ENCODE peak calls at places on chromosomes 4 and X, in nine cellular contexts. F is GM12891, Q is GM12878, H is breast epithelium, R is suprapubic skin, J is upper lobe of left lung, P is sigmoid colon, B is HCT116, V is prostate gland. Y is an unnamed sample.

GRCh38 chr4:70994069-70994366 is 569 bp downstream of the DCK start:
- DNase-seq in F (no peak), J (peak), V (no peak), R (no peak), H (no peak), B (no peak), Q (no peak), P (no peak), Y (no peak)

GRCh38 chr4:38030023-38030422 is 69.8 kb downstream of the PTTG2 start:
- DNase-seq in F (no peak), J (no peak), P (no peak), V (no peak), R (no peak), Q (no peak), H (no peak), B (no peak), Y (no peak)

GRCh38 chr4:151727365-151727764 is 33.4 kb downstream of the GATB start:
- DNase-seq in Q (no peak), H (no peak), P (no peak), F (no peak), V (no peak), J (no peak), R (no peak), B (no peak), Y (no peak)

GRCh38 chr4:114250439-114250891 is 271.0 kb upstream of the ARSJ start:
- DNase-seq in P (no peak), V (peak), H (no peak), F (no peak), J (no peak), Q (no peak), R (no peak), B (no peak), Y (no peak)

GRCh38 chr4:3613980-3614730 is 81.9 kb upstream of the LRPAP1 start:
- DNase-seq in P (peak), V (no peak), J (no peak), R (peak), H (peak), B (no peak), Q (no peak), F (no peak), Y (no peak)

GRCh38 chrX:107715331-107716044 is 60.1 kb downstream of the TSC22D3 start:
- DNase-seq in Q (no peak), B (no peak), J (no peak), P (no peak), F (no peak), H (no peak), V (no peak), R (peak), Y (no peak)

GRCh38 chr4:53928825-53929224 is 135.6 kb downstream of the CHIC2 start:
- DNase-seq in H (no peak), J (no peak), P (no peak), V (no peak), B (no peak), Q (no peak), R (no peak), F (no peak), Y (no peak)

GRCh38 chr4:1340861-1341260 is 6.1 kb upstream of the UVSSA start:
- DNase-seq in B (no peak), J (no peak), H (no peak), R (no peak), P (no peak), Q (no peak), F (no peak), V (no peak), Y (no peak)

GRCh38 chr4:8394125-8394524 is 46.4 kb downstream of the ACOX3 start:
- DNase-seq in R (peak), F (no peak), J (no peak), H (peak), P (peak), V (peak), B (no peak), Q (no peak), Y (no peak)

GRCh38 chrX:86507337-86507736 is 359.1 kb downstream of the DACH2 start:
- DNase-seq in V (no peak), Q (no peak), P (no peak), F (no peak), H (no peak), R (no peak), B (no peak), J (no peak), Y (no peak)

GRCh38 chrX:119004920-119005524 is 30.6 kb downstream of the LONRF3 start:
- DNase-seq in J (peak), Q (no peak), P (peak), R (no peak), V (peak), B (no peak), F (peak), H (peak), Y (peak)

GRCh38 chr4:36303430-36304137 is 22.2 kb downstream of the DTHD1 start:
- DNase-seq in V (no peak), B (no peak), P (no peak), H (no peak), Q (no peak), R (no peak), J (no peak), F (no peak), Y (no peak)

GRCh38 chr4:23614284-23614892 is 275.5 kb downstream of the PPARGC1A start:
- DNase-seq in V (no peak), P (no peak), R (no peak), B (no peak), F (peak), H (no peak), Q (no peak), J (peak), Y (no peak)

GRCh38 chrX:30150196-30150895 is 65.0 kb upstream of the MAGEB2 start:
- DNase-seq in F (no peak), R (no peak), V (no peak), J (no peak), P (no peak), Q (no peak), B (no peak), H (no peak), Y (no peak)

GRCh38 chr4:5893013-5893580 is at the start of gene CRMP1:
- DNase-seq in V (no peak), F (no peak), B (no peak), R (no peak), J (no peak), P (no peak), H (no peak), Q (no peak), Y (no peak)

GRCh38 chr4:86054676-86055075 is 305.2 kb downstream of the MAPK10 start:
- DNase-seq in R (no peak), P (no peak), H (no peak), F (no peak), J (no peak), V (no peak), B (no peak), Q (no peak), Y (no peak)

GRCh38 chr4:170476351-170476750 is 386.6 kb upstream of the AADAT start:
- DNase-seq in P (no peak), J (no peak), F (no peak), Q (no peak), B (no peak), R (no peak), V (no peak), H (no peak), Y (no peak)

GRCh38 chr4:52126946-52127345 is 75.8 kb downstream of the SPATA18 start:
- DNase-seq in Q (no peak), J (no peak), F (no peak), R (no peak), V (no peak), B (no peak), H (no peak), P (no peak), Y (no peak)

GRCh38 chrX:38941675-38942074 is 140.4 kb downstream of the MID1IP1 start:
- DNase-seq in J (no peak), Q (no peak), H (no peak), P (no peak), R (no peak), V (no peak), F (no peak), B (no peak), Y (no peak)

GRCh38 chrX:30610050-30610449 is 32.5 kb upstream of the TASL start:
- DNase-seq in V (no peak), H (no peak), J (no peak), R (no peak), Q (no peak), P (no peak), F (no peak), B (no peak), Y (no peak)

GRCh38 chr4:4801013-4801412 is 58.5 kb upstream of the MSX1 start:
- DNase-seq in V (no peak), F (no peak), Q (no peak), B (no peak), J (no peak), H (no peak), R (no peak), P (no peak), Y (no peak)

GRCh38 chrX:68732906-68733493 is 85.5 kb downstream of the STARD8 start:
- DNase-seq in J (peak), V (peak), Q (no peak), H (no peak), B (peak), P (peak), F (no peak), R (peak), Y (peak)

GRCh38 chr4:125736057-125736456 is 421.3 kb downstream of the FAT4 start:
- DNase-seq in J (no peak), Q (no peak), V (no peak), H (no peak), F (no peak), B (no peak), R (no peak), P (no peak), Y (no peak)

GRCh38 chr4:105088110-105088879 is 58.4 kb upstream of the TET2 start:
- DNase-seq in H (no peak), R (no peak), V (peak), J (no peak), F (no peak), P (no peak), Q (no peak), B (no peak), Y (no peak)

DNA sequence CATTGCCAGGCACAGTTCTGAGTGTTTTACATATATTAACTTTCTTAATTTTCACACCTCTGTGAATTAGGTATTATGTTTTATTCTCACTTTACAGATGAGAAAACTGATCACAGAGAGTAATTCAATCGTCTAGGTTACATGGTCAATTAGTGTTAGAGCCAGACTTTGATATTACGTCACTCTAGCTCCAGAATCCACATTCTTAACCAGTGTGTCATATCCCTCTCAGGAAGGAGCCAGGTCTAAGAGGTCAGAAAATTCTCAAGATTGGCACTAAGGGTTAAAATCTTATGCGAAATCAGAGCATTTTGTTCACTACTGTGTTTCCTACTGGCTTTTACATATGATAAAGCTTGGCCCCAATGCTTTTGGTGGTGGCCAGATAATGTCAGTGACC is 7.4 kb downstream of the DMP1 start:
- DNase-seq in V (no peak), B (peak), R (no peak), F (no peak), J (no peak), H (no peak), Q (no peak), P (no peak), Y (no peak)
- TF ChIP-seq POLR2AphosphoS5 in V (no peak), B (no peak), R (no peak), F (no peak), J (no peak), H (no peak), Q (no peak), P (no peak), Y (no peak)

GRCh38 chrX:994780-995179 is 217.7 kb downstream of the CRLF2 start:
- DNase-seq in Q (no peak), R (no peak), F (no peak), J (no peak), H (no peak), P (no peak), B (no peak), V (no peak), Y (no peak)

GRCh38 chrX:989959-990510 is 222.4 kb downstream of the CRLF2 start:
- DNase-seq in H (peak), J (peak), Q (peak), V (no peak), R (peak), B (peak), F (no peak), P (peak), Y (no peak)
- TF ChIP-seq POLR2A in H (no peak), J (no peak), Q (peak), V (no peak), R (no peak), B (no peak), F (no peak), P (no peak), Y (peak)

GRCh38 chr4:29113960-29114359 is 1606.2 kb upstream of the PCDH7 start:
- DNase-seq in P (no peak), F (no peak), H (no peak), V (no peak), Q (no peak), R (no peak), J (no peak), B (no peak), Y (no peak)
- TF ChIP-seq POLR2AphosphoS5 in P (no peak), F (no peak), H (no peak), V (no peak), Q (no peak), R (no peak), J (no peak), B (no peak), Y (no peak)

GRCh38 chrX:101203782-101204351 is 15.7 kb upstream of the DRP2 start:
- DNase-seq in Q (no peak), F (no peak), H (no peak), R (no peak), B (no peak), J (no peak), P (no peak), V (no peak), Y (no peak)
- TF ChIP-seq POLR2A in Q (no peak), F (no peak), H (no peak), R (no peak), B (no peak), J (no peak), P (no peak), V (no peak), Y (no peak)

GRCh38 chr4:140293979-140294378 is 79.5 kb upstream of the SCOC start:
- DNase-seq in Q (no peak), J (no peak), F (no peak), R (no peak), B (no peak), H (no peak), P (no peak), V (no peak), Y (no peak)

GRCh38 chr4:140296871-140297570 is 76.4 kb upstream of the SCOC start:
- DNase-seq in R (no peak), Q (no peak), B (peak), P (no peak), F (no peak), J (no peak), H (no peak), V (no peak), Y (no peak)

GRCh38 chr4:140300271-140300970 is 73.0 kb upstream of the SCOC start:
- DNase-seq in Q (no peak), J (no peak), V (no peak), H (peak), F (no peak), P (no peak), R (no peak), B (peak), Y (no peak)

GRCh38 chr4:140298001-140298400 is 75.4 kb upstream of the SCOC start:
- DNase-seq in J (no peak), B (no peak), P (no peak), Q (no peak), V (no peak), F (no peak), R (no peak), H (no peak), Y (no peak)

DNA sequence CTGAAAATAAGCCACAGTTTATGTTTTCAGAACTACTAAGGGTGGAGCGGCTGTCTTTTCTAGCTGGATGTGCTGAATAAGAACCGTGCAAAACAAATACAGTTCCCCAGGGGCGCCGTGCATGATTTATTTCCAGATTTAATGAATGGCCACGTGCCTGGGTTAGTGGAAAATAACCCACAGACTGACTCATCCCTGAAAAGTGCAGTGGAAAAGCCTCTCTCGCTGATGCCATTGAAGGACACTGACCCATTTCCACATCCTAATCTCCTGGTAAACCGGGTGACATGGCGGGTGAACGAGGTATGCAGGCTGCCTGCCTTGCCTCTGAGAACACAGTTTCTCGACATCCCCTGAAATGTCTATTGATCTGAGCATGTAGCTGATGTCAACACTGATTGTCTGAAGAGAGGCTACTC is 77.1 kb upstream of the SCOC start:
- DNase-seq in P (peak), B (peak), R (peak), J (no peak), H (peak), V (no peak), Q (no peak), F (no peak), Y (no peak)
- TF ChIP-seq POLR2AphosphoS5 in P (peak), B (no peak), R (peak), J (no peak), H (no peak), V (peak), Q (no peak), F (no peak), Y (no peak)

GRCh38 chr4:56467284-56468096 is at the start of gene SRP72:
- DNase-seq in F (peak), H (peak), V (peak), J (peak), B (peak), Q (peak), P (peak), R (peak), Y (peak)
- TF ChIP-seq POLR2A in F (peak), H (peak), V (peak), J (peak), B (peak), Q (peak), P (peak), R (peak), Y (peak)

DNA sequence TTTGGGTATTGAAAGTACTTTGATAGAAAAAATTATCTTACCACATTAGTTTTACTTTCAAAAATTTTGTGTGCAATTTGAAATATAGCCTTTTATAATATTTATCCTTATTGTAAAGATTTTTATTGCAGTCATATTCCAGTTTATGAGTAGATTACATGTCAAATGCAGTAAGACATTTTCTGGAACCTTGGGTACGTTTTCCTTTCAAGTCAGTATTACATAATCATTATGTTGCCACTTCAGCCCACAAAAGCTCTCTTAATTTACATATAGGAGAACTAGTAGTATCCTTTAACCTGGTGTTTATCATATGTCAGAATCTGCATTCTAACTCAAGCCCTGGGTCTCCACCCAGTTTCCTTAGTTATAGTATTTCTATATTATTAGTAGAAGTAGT is 98.5 kb downstream of the CENPC start:
- DNase-seq in R (no peak), J (no peak), F (no peak), P (no peak), B (no peak), H (no peak), Q (no peak), V (no peak), Y (no peak)
- TF ChIP-seq POLR2AphosphoS5 in R (no peak), J (no peak), F (no peak), P (no peak), B (no peak), H (no peak), Q (no peak), V (no peak), Y (no peak)

DNA sequence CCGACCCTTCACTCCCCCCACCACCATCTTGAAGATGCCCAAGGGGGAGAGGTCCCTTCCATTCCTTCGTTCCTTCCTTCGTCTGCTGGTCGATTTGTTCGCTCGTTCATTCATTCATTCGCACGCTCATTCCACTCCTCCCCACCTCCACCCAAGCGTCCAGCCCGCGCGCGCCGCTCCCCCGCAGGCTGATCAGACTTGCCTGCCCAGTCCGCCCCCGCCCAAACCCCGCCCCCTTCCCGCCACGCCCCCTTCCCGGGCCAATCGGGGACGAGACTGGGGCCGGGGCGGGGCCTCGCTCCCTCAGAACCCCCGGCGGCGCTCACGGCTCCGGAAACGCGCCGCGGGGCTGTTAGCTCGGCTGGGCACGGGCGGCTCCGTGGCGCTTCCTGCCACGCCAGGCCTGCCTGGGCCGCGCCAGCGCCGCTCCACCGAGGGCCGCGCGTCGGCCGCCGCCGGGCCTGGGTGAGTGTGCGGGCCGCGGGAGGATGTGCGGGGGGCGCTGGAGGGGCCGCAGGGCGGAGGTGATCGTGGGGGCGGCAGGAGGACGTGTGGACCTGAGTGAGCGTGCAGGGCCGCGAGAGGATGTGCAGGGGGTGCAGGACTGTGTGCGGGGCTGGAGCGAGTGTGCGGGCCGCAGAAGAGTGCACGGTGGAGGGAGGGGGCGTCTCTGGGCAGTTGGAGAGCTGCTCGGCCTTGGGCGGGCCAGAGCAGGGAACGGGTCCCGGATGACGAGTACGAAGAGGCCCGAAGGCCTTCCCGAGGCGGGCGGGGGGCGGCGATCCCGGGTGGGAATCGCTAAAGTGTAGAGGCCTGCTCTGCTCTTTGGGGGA is at the start of gene ZNF275:
- DNase-seq in V (peak), B (peak), H (peak), F (peak), P (peak), J (peak), Q (no peak), R (peak), Y (peak)
- TF ChIP-seq POLR2A in V (peak), B (peak), H (no peak), F (no peak), P (no peak), J (peak), Q (peak), R (peak), Y (peak)

GRCh38 chr4:95536650-95537049 is 12.1 kb downstream of the UNC5C start:
- DNase-seq in Q (no peak), H (no peak), J (no peak), F (no peak), P (no peak), V (no peak), B (no peak), R (no peak), Y (no peak)

GRCh38 chr4:95533254-95533653 is 15.5 kb downstream of the UNC5C start:
- DNase-seq in B (no peak), H (no peak), Q (no peak), R (no peak), V (no peak), F (no peak), J (no peak), P (no peak), Y (no peak)

GRCh38 chr4:95532305-95532704 is 16.5 kb downstream of the UNC5C start:
- DNase-seq in B (no peak), R (no peak), H (no peak), Q (no peak), V (no peak), J (no peak), F (no peak), P (no peak), Y (no peak)

GRCh38 chr4:95535180-95535579 is 13.6 kb downstream of the UNC5C start:
- DNase-seq in R (no peak), V (no peak), P (no peak), B (no peak), J (no peak), H (no peak), Q (no peak), F (no peak), Y (no peak)

GRCh38 chr4:95534032-95534431 is 14.7 kb downstream of the UNC5C start:
- DNase-seq in V (no peak), F (no peak), P (no peak), Q (no peak), J (no peak), R (no peak), B (no peak), H (no peak), Y (no peak)
- TF ChIP-seq POLR2AphosphoS5 in V (no peak), F (no peak), P (no peak), Q (no peak), J (no peak), R (no peak), B (no peak), H (no peak), Y (no peak)

GRCh38 chrX:154776753-154777152 is 14.1 kb downstream of the DKC1 start:
- DNase-seq in J (no peak), P (no peak), V (no peak), B (no peak), Q (no peak), H (no peak), R (no peak), F (no peak), Y (no peak)
- TF ChIP-seq POLR2A in J (no peak), P (no peak), V (no peak), B (no peak), Q (no peak), H (no peak), R (no peak), F (no peak), Y (no peak)